ENCODE peak calls at places on chromosomes 4 and X, in eight cellular contexts. F is upper lobe of right lung, K is BJ, D is lower lobe of right lung, R is ovary, V is tibial nerve, T is heart right ventricle, Q is upper lobe of left lung. J is an unnamed sample.

GRCh38 chr4:15964159-15964558 is 1.2 kb upstream of the FGFBP2 start:
- DNase-seq in F (no peak), K (no peak), D (no peak), R (no peak), V (no peak), T (no peak), Q (no peak), J (no peak)

GRCh38 chr4:82380344-82380743 is 6.6 kb upstream of the HNRNPD start:
- DNase-seq in F (no peak), K (no peak), D (no peak), R (no peak), V (no peak), T (peak; percentile 59), Q (peak; percentile 48), J (peak; percentile 87)

GRCh38 chr4:2793920-2794706 is 1.2 kb downstream of the SH3BP2 start:
- DNase-seq in F (peak; percentile 82), K (no peak), D (peak; percentile 74), R (peak; percentile 39), V (peak; percentile 16), T (peak; percentile 76), Q (peak; percentile 53), J (peak; percentile 83)

GRCh38 chr4:168630445-168631187 is 133.8 kb downstream of the PALLD start:
- DNase-seq in F (no peak), K (no peak), D (no peak), R (no peak), V (no peak), T (no peak), Q (no peak), J (no peak)

GRCh38 chrX:153650959-153651358 is 4.0 kb downstream of the DUSP9 start:
- DNase-seq in F (no peak), K (no peak), D (peak; percentile 17), R (no peak), V (no peak), T (no peak), Q (no peak), J (no peak)

GRCh38 chr4:105088110-105088879 is 58.4 kb upstream of the TET2 start:
- DNase-seq in F (no peak), K (peak; percentile 94), D (no peak), R (peak; percentile 15), V (no peak), T (no peak), Q (no peak), J (peak; percentile 54)

GRCh38 chrX:33132569-33132968 is 78.8 kb downstream of the DMD start:
- DNase-seq in F (no peak), K (no peak), D (no peak), R (no peak), V (no peak), T (no peak), Q (no peak), J (no peak)

GRCh38 chrX:123311486-123311885 is 127.4 kb downstream of the GRIA3 start:
- DNase-seq in F (no peak), K (no peak), D (no peak), R (no peak), V (no peak), T (no peak), Q (no peak), J (no peak)

GRCh38 chr4:54231419-54232150 is 2.5 kb downstream of the PDGFRA start:
- DNase-seq in F (no peak), K (no peak), D (no peak), R (peak; percentile 74), V (no peak), T (peak; percentile 74), Q (peak; percentile 86), J (no peak)
- H3K27me3 ChIP-seq in F (peaks cover 60% of the 10 kb centered on the region), K (no peaks in the 10 kb centered on the region), D (peaks cover 63% of the 10 kb centered on the region), R (no peaks in the 10 kb centered on the region), V (peaks cover 3% of the 10 kb centered on the region), T (peaks cover 60% of the 10 kb centered on the region), Q (peaks cover 60% of the 10 kb centered on the region), J (peaks cover 43% of the 10 kb centered on the region)

DNA sequence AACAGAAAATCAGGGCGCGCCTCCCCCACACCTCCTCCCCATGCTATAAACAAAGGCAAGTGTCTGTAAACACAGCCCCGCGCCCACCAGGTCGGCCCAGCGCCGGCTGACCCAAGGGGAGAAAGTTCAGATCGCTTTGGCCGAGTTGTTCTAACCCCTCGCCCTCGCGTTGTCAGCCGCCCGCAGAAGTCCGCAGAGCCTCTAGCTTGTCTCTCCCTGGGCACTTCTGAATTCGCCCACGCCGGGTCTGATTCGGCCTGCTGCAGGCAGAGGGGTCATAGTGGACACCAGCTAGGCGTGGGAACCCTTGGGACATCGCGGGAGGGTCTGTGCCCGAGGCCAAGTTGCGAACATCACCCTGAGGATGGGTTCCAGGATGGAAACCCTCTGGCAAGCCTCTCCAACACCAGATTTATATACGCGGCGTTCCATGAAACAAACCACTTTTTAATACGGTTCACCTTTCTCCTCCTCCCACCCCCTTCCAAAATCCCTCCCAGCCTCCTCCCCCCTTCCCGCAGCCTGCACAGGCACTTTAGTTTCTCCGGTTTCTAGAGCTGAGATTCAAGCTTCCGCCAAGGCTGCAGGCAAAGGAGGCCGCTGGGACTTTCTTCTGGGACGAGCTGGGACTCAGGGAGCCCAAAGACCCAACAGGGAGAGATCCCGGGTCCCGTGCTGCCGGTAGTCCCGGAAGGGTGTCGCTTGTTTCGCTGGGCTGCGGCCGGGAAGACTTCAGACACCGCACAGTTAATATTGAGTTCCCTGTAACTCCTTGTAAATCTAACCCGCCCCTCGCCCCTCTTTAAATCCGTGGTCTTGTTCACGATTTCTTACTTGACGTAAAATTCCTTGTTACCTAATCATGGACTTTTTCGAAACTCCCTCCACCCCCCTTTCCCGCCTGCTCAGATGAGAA is 4.7 kb downstream of the HAND2 start:
- DNase-seq in F (no peak), K (no peak), D (no peak), R (peak; percentile 36), V (no peak), T (peak; percentile 56), Q (peak; percentile 64), J (peak; percentile 55)
- H3K27me3 ChIP-seq in F (peaks cover 96% of the 10 kb centered on the region), K (no peaks in the 10 kb centered on the region), D (peaks cover 97% of the 10 kb centered on the region), R (no peaks in the 10 kb centered on the region), V (peaks cover 3% of the 10 kb centered on the region), T (no peaks in the 10 kb centered on the region), Q (peaks cover 93% of the 10 kb centered on the region), J (no peaks in the 10 kb centered on the region)

GRCh38 chr4:133148690-133149363 is at the start of gene PCDH10:
- DNase-seq in F (peak; percentile 90), K (peak; percentile 69), D (peak; percentile 81), R (peak; percentile 84), V (peak; percentile 85), T (peak; percentile 84), Q (peak; percentile 95), J (peak; percentile 97)
- H3K27me3 ChIP-seq in F (peaks cover 87% of the 10 kb centered on the region), K (peaks cover 3% of the 10 kb centered on the region), D (peaks cover 67% of the 10 kb centered on the region), R (no peaks in the 10 kb centered on the region), V (no peaks in the 10 kb centered on the region), T (peaks cover 73% of the 10 kb centered on the region), Q (peaks cover 37% of the 10 kb centered on the region), J (no peaks in the 10 kb centered on the region)

GRCh38 chrX:41750720-41751119 is 26.7 kb downstream of the GPR82 start:
- DNase-seq in F (no peak), K (no peak), D (no peak), R (no peak), V (no peak), T (no peak), Q (no peak), J (no peak)
- H3K27me3 ChIP-seq in F (no peaks in the 10 kb centered on the region), K (no peaks in the 10 kb centered on the region), D (no peaks in the 10 kb centered on the region), R (no peaks in the 10 kb centered on the region), V (no peaks in the 10 kb centered on the region), T (no peaks in the 10 kb centered on the region), Q (no peaks in the 10 kb centered on the region), J (no peaks in the 10 kb centered on the region)

DNA sequence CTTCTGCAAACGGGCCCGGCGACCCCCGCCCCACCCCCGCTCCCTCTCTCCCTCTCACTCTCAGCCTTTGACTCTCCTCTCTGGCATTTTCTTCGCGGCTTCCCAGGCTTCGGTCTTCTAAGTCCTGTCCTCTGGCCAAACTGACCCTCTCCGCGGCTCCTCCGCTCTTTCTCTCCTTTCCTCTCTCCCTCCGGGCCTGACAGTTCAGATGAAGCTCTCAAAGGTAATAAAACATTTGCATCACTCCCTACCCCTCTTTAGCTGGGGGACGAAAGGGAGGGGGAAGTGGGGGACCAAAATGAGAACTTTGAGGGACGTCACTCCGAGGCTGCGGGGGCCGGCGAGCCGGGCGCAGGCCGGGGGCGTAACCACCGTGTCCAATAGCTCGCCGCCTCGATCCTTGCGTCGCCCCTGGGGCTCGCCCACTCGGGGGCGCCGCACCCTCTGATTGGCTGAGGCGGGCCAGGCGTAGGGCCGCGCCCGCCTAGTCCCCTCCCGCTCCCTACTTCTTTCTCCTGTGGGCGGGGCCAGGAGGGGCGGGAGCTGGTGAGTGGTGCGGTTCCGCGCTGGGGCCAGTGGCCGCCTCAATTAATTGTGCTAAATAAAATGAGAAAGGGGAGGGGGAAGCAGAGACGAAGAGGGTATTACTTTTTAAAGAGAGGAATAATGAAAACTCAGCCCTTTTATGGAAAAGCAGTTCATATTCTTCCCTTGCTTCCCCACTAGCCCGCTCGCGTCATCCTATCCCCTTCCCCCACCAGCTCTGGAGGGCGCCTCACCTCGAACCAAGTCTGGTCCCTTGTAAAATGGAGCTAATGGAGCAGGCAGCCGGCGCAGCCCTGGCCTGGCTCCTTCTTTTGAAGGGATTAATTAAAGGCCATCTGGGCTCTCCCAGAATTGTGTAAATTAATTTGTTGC is at the start of gene NKX6-1:
- DNase-seq in F (peak; percentile 73), K (peak; percentile 29), D (peak; percentile 60), R (peak; percentile 76), V (no peak), T (no peak), Q (peak; percentile 91), J (peak; percentile 98)
- H3K27me3 ChIP-seq in F (peaks cover 97% of the 10 kb centered on the region), K (peaks cover 68% of the 10 kb centered on the region), D (peaks cover 100% of the 10 kb centered on the region), R (no peaks in the 10 kb centered on the region), V (peaks cover 15% of the 10 kb centered on the region), T (peaks cover 98% of the 10 kb centered on the region), Q (peaks cover 90% of the 10 kb centered on the region), J (no peaks in the 10 kb centered on the region)